ENCODE peak calls at places on chromosomes 7 and 10, in four cellular contexts. D is brain microvascular endothelial cell, X is uterus, H is heart right ventricle. I is an unnamed sample.

GRCh38 chr10:119597405-119598186 is 832 bp upstream of the TIAL1 start:
- DNase-seq in H (no peak), X (no peak), D (no peak), I (no peak)

GRCh38 chr7:149595078-149595477 is 97.5 kb upstream of the ZNF746 start:
- DNase-seq in H (no peak), X (no peak), D (no peak), I (peak; percentile 19)

GRCh38 chr7:16657656-16658279 is 11.8 kb downstream of the BZW2 start:
- DNase-seq in H (peak; percentile 41), D (peak; percentile 81), X (no peak), I (no peak)

GRCh38 chr7:2312272-2312929 is 1.8 kb downstream of the SNX8 start:
- DNase-seq in X (no peak), H (no peak), D (no peak), I (no peak)

GRCh38 chr7:1883031-1883761 is 213.1 kb downstream of the ELFN1 start:
- DNase-seq in X (no peak), H (no peak), D (peak; percentile 67), I (no peak)

GRCh38 chr7:36855330-36855729 is 131.0 kb upstream of the AOAH start:
- DNase-seq in X (no peak), H (no peak), D (no peak), I (no peak)

GRCh38 chr7:50953820-50954219 is 171.1 kb upstream of the GRB10 start:
- DNase-seq in H (peak; percentile 19), X (no peak), D (peak; percentile 66), I (no peak)

GRCh38 chr10:20622522-20623270 is 274.4 kb downstream of the NEBL start:
- DNase-seq in X (no peak), D (peak; percentile 38), H (no peak), I (no peak)

GRCh38 chr10:5291501-5292195 is 73.1 kb upstream of the UCN3 start:
- DNase-seq in X (peak; percentile 20), D (peak; percentile 77), H (peak; percentile 35), I (peak; percentile 54)

GRCh38 chr7:1297476-1297972 is 64.9 kb downstream of the UNCX start:
- DNase-seq in H (no peak), D (no peak), X (no peak), I (no peak)

GRCh38 chr10:122206471-122207065 is 64.5 kb upstream of the BTBD16 start:
- DNase-seq in D (peak; percentile 24), X (no peak), H (no peak), I (no peak)

GRCh38 chr7:22726849-22727792 is at the start of gene IL6:
- DNase-seq in H (peak; percentile 84), D (peak; percentile 94), X (peak; percentile 82), I (no peak)

GRCh38 chr7:132336797-132337196 is 239.5 kb downstream of the PLXNA4 start:
- DNase-seq in D (no peak), H (no peak), X (no peak), I (no peak)

GRCh38 chr7:121479466-121479865 is 83.4 kb upstream of the FAM3C start:
- DNase-seq in H (no peak), D (no peak), X (no peak), I (no peak)

GRCh38 chr10:132836832-132837540 is 51.0 kb upstream of the NKX6-2 start:
- DNase-seq in H (no peak), D (no peak), X (no peak), I (no peak)

GRCh38 chr10:7378602-7379403 is 32.0 kb downstream of the SFMBT2 start:
- DNase-seq in D (no peak), X (no peak), H (no peak), I (no peak)

GRCh38 chr10:129031233-129032150 is 435.5 kb upstream of the MGMT start:
- DNase-seq in X (peak; percentile 40), H (peak; percentile 45), D (peak; percentile 33), I (peak; percentile 54)

DNA sequence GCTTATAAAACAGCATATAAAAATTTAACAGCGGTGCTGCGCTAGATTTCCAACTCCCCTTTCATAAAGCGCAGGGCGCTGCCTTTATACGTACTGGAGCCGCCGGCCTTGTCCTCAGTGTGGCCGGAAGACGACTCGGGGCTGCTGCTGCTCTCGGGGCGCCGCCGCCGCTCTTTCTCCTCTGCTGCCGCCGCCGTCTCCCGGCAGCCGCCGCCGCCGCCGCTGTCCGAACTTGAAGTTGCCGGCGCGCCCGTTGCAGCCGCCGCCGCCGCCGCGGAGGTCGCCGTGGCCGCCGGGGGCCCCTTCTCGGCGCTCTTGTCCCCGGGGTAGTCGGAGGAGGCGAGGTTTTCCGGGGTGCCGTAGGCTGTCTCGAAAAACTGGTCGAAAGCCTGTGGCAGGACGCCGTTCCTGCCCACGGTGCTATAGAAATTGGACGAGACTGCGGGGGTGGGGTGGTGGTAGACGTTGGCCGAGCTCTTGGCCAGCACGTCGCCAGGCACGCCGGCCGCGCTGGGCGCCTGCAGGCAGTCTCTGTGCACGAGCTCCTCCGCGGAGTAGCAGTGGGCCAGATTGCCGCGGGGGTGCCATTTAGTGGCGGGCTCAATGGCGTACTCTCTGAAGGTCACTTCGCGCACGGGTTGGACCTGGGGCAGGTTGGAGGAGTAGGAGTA is 555 bp downstream of the HOXA11 start:
- DNase-seq in X (peak; percentile 38), H (no peak), D (no peak), I (no peak)
- H3K27ac ChIP-seq in X (peak overlapping the region; percentile 94), H (peak overlapping the region; percentile 5), D (no peak overlapping the region), I (no peak overlapping the region)

DNA sequence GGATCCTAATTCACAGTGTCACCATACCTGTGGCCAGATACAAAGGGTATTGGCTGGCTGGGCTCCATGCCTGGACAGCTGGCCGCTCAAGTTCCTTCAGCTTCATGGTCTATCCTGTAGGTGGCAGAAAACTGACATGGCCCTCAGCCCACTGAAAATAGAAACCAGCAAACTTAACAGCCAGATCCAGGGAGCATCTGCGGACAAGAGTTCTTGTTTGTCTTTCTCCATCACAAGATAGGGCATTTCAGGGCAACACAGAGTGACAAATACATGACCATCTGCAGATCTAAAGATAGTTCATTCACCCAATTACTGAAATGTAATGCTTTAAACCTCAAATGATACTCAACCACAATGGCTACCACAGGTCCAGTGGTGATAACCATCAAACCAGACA is 2.8 kb downstream of the SEC31B start:
- DNase-seq in H (no peak), D (no peak), X (no peak), I (no peak)
- TF ChIP-seq CTCF in H (no peak), D (peak; percentile 53), X (no peak), I (no peak)

DNA sequence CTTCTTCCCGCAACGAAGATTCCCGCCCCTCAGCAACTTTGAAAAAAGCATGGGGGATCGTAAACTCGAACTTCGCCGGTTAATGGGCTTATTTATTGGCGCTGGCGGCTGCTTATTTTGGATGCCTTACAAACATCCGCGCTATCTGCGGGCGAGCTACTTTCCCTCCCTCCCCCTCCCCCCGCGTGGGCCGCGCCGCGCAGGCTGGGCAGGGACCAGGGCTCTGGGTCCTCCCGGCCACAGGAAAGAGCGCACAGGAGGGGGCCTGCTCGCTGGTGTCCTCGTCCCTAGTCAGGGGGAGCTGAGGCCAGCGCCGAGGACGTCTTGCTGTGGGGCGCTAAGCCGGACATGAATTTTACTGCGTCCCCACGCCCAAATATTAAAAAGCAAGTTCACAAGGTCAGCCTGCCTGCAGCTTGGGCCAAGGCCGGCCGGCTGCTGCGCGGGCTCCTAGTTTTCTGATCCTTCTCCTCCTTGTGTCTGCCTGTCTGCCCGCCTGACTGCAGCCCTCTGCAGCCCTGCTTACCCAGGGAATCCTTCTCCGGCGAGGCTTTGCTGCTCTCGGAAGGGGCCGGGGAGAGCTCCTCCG is 1.2 kb downstream of the HOXA10 start:
- DNase-seq in H (no peak), D (no peak), X (peak; percentile 96), I (no peak)
- H3K4me3 ChIP-seq in H (peak overlapping the region; percentile 20), D (no peak overlapping the region), X (peak overlapping the region; percentile 58), I (peak overlapping the region; percentile 45)

GRCh38 chr10:77973276-77973675 is 46.7 kb upstream of the DLG5 start:
- DNase-seq in X (no peak), D (no peak), H (no peak), I (no peak)
- H3K27ac ChIP-seq in X (peak overlapping the region; percentile 84), D (no peak overlapping the region), H (no peak overlapping the region), I (no peak overlapping the region)

I was measured in CD8-positive, alpha-beta T cell.